ENCODE peak calls at places on chromosomes 4 and X, in nine cellular contexts. G, M, C, O, J, K, L, U and P are unnamed samples. For H3K27me3, the result is how much of the 10 kb centered on the place peaks cover.

GRCh38 chrX:19888419-19888879 is 1.0 kb upstream of the SH3KBP1 start:
- DNase-seq in K (peak), L (no peak), J (peak), G (peak), C (peak), O (peak), M (peak), U (no peak), P (peak)

GRCh38 chr4:2407991-2408342 is 10.5 kb downstream of the ZFYVE28 start:
- DNase-seq in K (no peak), L (no peak), O (no peak), C (no peak), J (no peak), M (peak), U (no peak), G (no peak), P (no peak)

GRCh38 chrX:124256209-124256608 is 76.3 kb upstream of the TEX13D start:
- DNase-seq in J (no peak), K (no peak), C (peak), U (no peak), O (peak), M (no peak), G (peak), L (no peak), P (no peak)

GRCh38 chr4:140426610-140427103 is 791 bp downstream of the CLGN start:
- DNase-seq in C (no peak), K (peak), J (no peak), U (no peak), O (peak), M (no peak), G (no peak), L (no peak), P (peak)

GRCh38 chr4:169253904-169254303 is 16.9 kb downstream of the SH3RF1 start:
- DNase-seq in K (no peak), J (no peak), M (no peak), U (no peak), C (peak), G (peak), L (no peak), O (peak), P (no peak)

GRCh38 chr4:152961752-152962117 is 25.6 kb downstream of the FHDC1 start:
- DNase-seq in M (no peak), G (peak), L (no peak), K (no peak), O (peak), U (no peak), J (no peak), C (no peak), P (no peak)

GRCh38 chr4:127732623-127733199 is 2.5 kb downstream of the SLC25A31 start:
- DNase-seq in O (peak), K (no peak), U (no peak), M (no peak), C (peak), L (no peak), J (no peak), G (peak), P (no peak)

GRCh38 chrX:150361070-150361776 is 1.9 kb upstream of the MAMLD1 start:
- DNase-seq in U (peak), J (peak), C (no peak), O (no peak), L (no peak), K (no peak), M (no peak), G (peak), P (no peak)

GRCh38 chrX:105375816-105376215 is 155.3 kb upstream of the TEX13A start:
- DNase-seq in L (no peak), C (peak), G (no peak), J (no peak), K (no peak), U (no peak), O (peak), M (no peak), P (no peak)

GRCh38 chrX:115696039-115696438 is 135.1 kb downstream of the PLS3 start:
- DNase-seq in L (no peak), C (no peak), M (no peak), G (no peak), O (no peak), J (no peak), K (no peak), U (no peak), P (no peak)

GRCh38 chr4:52825311-52826090 is 36.6 kb upstream of the RASL11B start:
- DNase-seq in K (no peak), J (no peak), M (peak), C (no peak), U (no peak), O (no peak), L (no peak), G (peak), P (no peak)

GRCh38 chr4:87337361-87337760 is 14.7 kb upstream of the HSD17B13 start:
- DNase-seq in U (no peak), O (no peak), C (no peak), G (no peak), J (no peak), M (no peak), K (no peak), L (no peak), P (no peak)

GRCh38 chrX:16839852-16840460 is 30.2 kb downstream of the RBBP7 start:
- DNase-seq in J (no peak), K (no peak), G (peak), U (no peak), O (peak), C (peak), L (no peak), M (no peak), P (no peak)

GRCh38 chr4:88794087-88794486 is 96.5 kb upstream of the NAP1L5 start:
- DNase-seq in O (no peak), K (no peak), M (no peak), L (no peak), G (no peak), C (no peak), U (no peak), J (no peak), P (no peak)

GRCh38 chrX:48511561-48511960 is 2.8 kb downstream of the PORCN start:
- DNase-seq in U (no peak), C (no peak), L (no peak), M (peak), O (no peak), J (no peak), G (no peak), K (no peak), P (no peak)

GRCh38 chr4:139126898-139127297 is 50.1 kb downstream of the ELF2 start:
- DNase-seq in O (no peak), C (no peak), U (no peak), M (peak), G (no peak), K (no peak), L (no peak), J (no peak), P (no peak)

GRCh38 chrX:153727108-153727931 is 2.7 kb downstream of the ABCD1 start:
- DNase-seq in U (peak), K (no peak), M (no peak), J (no peak), L (peak), G (no peak), O (peak), C (no peak), P (peak)

GRCh38 chrX:116872931-116873330 is 410.2 kb upstream of the CT83 start:
- DNase-seq in C (no peak), J (no peak), U (no peak), M (no peak), O (no peak), L (no peak), K (no peak), G (no peak), P (no peak)

GRCh38 chr4:544386-545105 is 31.5 kb downstream of the TMEM271 start:
- DNase-seq in L (no peak), K (no peak), M (no peak), J (no peak), C (no peak), U (no peak), G (no peak), O (no peak), P (no peak)

GRCh38 chrX:19799319-19800182 is 87.8 kb downstream of the SH3KBP1 start:
- DNase-seq in O (peak), G (peak), C (peak), J (peak), L (no peak), M (no peak), U (no peak), K (no peak), P (peak)

GRCh38 chr4:155972098-155972497 is 18.4 kb upstream of the CTSO start:
- DNase-seq in J (no peak), O (peak), U (no peak), K (no peak), C (no peak), L (no peak), M (peak), G (peak), P (no peak)

GRCh38 chr4:146245246-146245645 is 30.9 kb downstream of the REELD1 start:
- DNase-seq in L (no peak), C (peak), J (no peak), K (peak), G (peak), U (no peak), M (no peak), O (no peak), P (no peak)

GRCh38 chrX:75303795-75304194 is 29.9 kb downstream of the UPRT start:
- DNase-seq in G (peak), K (no peak), U (no peak), C (peak), O (peak), L (no peak), M (no peak), J (no peak), P (no peak)

GRCh38 chr4:675980-676870 is 1.9 kb downstream of the MYL5 start:
- DNase-seq in M (no peak), G (no peak), J (no peak), L (no peak), C (no peak), K (no peak), O (no peak), U (no peak), P (no peak)

GRCh38 chr4:27003602-27004238 is 143.1 kb downstream of the STIM2 start:
- DNase-seq in G (peak), L (no peak), C (peak), M (no peak), U (no peak), O (peak), J (no peak), K (no peak), P (no peak)

GRCh38 chr4:76736434-76736833 is 161.5 kb downstream of the SOWAHB start:
- DNase-seq in G (peak), M (no peak), J (no peak), K (no peak), U (no peak), L (no peak), C (peak), O (peak), P (no peak)

GRCh38 chr4:1192493-1193205 is 20.3 kb upstream of the SPON2 start:
- DNase-seq in U (no peak), G (no peak), K (no peak), L (peak), C (no peak), J (peak), O (no peak), M (no peak), P (peak)

GRCh38 chr4:42965326-42965725 is 72.8 kb downstream of the GRXCR1 start:
- DNase-seq in U (no peak), L (no peak), J (no peak), M (no peak), C (no peak), O (no peak), K (peak), G (no peak), P (no peak)
- TF ChIP-seq CTCF in U (no peak), L (no peak), J (no peak), M (no peak), C (no peak), O (no peak), K (peak), G (no peak), P (no peak)

GRCh38 chr4:42404001-42404400 is 6.7 kb downstream of the SHISA3 start:
- DNase-seq in C (no peak), G (no peak), O (no peak), U (no peak), M (no peak), K (no peak), L (no peak), J (no peak), P (no peak)

GRCh38 chr4:42398448-42399355 is 1.4 kb downstream of the SHISA3 start:
- DNase-seq in O (peak), C (no peak), J (no peak), K (no peak), U (no peak), G (no peak), L (no peak), M (no peak), P (no peak)

GRCh38 chr4:42399393-42399792 is 2.1 kb downstream of the SHISA3 start:
- DNase-seq in U (no peak), J (no peak), G (no peak), L (no peak), K (no peak), M (no peak), C (no peak), O (peak), P (no peak)

GRCh38 chr4:42397635-42398447 is 553 bp downstream of the SHISA3 start:
- DNase-seq in L (no peak), O (peak), G (peak), J (no peak), C (peak), M (no peak), U (no peak), K (peak), P (no peak)

DNA sequence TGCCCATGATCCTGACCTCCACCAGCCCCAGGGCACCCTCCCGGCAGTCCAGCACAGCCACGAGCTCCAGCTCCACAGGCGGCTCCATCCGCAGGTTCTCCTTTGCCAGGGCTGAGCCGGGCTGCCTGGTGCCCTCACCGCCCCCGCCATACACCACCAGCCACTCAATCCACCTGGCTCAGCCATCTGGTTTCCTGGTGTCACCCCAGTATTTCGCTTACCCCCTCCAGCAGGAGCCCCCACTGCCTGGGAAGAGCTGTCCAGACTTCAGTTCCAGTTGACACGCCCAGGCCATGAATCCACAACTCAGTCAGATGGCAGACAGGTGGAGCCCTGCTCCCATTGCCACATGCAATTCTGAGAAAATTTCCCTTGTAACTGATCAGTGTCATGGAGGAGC is 3.9 kb downstream of the SHISA3 start:
- DNase-seq in U (no peak), M (no peak), K (peak), J (no peak), L (no peak), G (no peak), C (no peak), O (no peak), P (no peak)
- H3K27me3 ChIP-seq in U (under half), M (under half), K (under half), J (under half), L (under half), G (under half), C (under half), O (half or more), P (under half)

GRCh38 chr4:83846193-83846830 is 310.4 kb downstream of the GPAT3 start:
- DNase-seq in K (no peak), C (no peak), G (no peak), L (no peak), J (no peak), M (no peak), U (no peak), O (no peak), P (no peak)
- TF ChIP-seq CTCF in K (no peak), C (no peak), G (no peak), L (no peak), J (no peak), M (no peak), U (no peak), O (no peak), P (no peak)

GRCh38 chr4:174212061-174212460 is 71.4 kb downstream of the FBXO8 start:
- DNase-seq in L (no peak), U (no peak), C (no peak), M (no peak), K (no peak), O (no peak), J (no peak), G (no peak), P (no peak)
- H3K27me3 ChIP-seq in L (under half), U (half or more), C (half or more), M (under half), K (under half), O (half or more), J (under half), G (under half), P (half or more)

DNA sequence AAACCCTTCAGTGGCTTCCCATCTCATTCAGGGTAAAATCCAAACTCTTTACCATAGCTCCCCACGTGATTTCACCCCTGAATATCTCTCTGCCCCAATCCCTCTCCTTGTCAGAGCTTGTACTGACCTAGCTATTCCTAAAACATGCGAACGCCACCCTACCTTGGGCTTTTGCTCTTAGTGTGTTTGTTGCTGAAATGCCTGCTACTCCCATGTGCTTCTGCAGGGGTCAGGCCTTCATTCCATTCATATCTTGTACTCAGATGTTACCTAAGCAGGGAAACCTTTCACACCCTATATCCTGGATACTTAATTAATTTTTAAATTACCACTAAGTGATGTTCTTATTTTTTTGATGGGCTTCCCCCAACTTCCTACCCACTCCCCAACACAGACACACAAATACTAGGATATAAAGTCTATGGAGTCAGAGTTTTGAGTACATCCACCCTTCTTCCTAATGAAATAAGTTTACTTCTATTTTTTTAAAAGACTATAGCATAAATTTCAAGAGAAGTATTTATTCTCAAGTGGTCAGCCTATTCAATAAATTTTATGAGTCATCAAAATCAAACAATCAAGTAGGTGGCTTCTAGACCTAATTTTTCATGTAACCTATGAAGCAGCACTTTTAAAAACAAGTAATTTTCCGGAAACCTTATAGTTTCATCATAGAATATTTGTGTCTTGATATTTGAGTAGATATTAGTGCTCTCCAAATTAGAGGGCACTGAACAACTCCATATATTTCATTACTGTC is 189.4 kb downstream of the RAPGEF2 start:
- DNase-seq in C (no peak), U (no peak), J (no peak), L (no peak), M (no peak), K (no peak), O (no peak), G (no peak), P (no peak)
- TF ChIP-seq CTCF in C (no peak), U (no peak), J (no peak), L (no peak), M (peak), K (peak), O (no peak), G (no peak), P (no peak)

GRCh38 chrX:131543774-131544173 is at the start of gene OR13H1:
- DNase-seq in G (no peak), M (no peak), O (no peak), J (no peak), U (no peak), K (no peak), L (no peak), C (no peak), P (no peak)

GRCh38 chrX:131544218-131544617 is 344 bp downstream of the OR13H1 start:
- DNase-seq in J (no peak), O (no peak), G (no peak), C (no peak), L (no peak), U (no peak), M (no peak), K (no peak), P (no peak)

GRCh38 chrX:131548994-131549393 is 5.1 kb downstream of the OR13H1 start:
- DNase-seq in C (no peak), O (no peak), L (no peak), M (no peak), K (no peak), G (no peak), J (no peak), U (no peak), P (no peak)
- H3K27me3 ChIP-seq in C (under half), O (under half), L (under half), M (under half), K (under half), G (under half), J (under half), U (under half), P (under half)

DNA sequence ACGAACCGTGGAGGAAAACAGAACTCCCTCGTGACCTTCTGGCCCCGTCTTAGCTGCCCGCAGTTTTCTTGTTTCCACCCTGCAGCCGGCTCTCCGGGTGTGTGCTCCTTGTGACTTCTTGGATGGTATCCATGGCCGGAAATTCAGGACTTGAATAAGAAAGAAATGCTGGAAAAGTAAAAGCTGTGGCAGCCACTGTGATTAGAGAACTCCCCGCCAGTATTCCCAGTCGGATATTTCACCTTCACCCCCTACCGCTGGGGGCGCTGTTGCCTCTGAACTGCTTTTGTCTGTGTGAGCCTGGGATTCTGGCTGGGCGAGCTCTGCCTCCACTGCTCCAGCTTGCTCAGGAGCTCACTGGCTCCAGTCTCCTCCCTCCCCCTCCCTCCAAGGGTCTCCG is 41.5 kb upstream of the CYP4V2 start:
- DNase-seq in L (no peak), G (no peak), O (peak), C (no peak), M (no peak), J (no peak), U (no peak), K (peak), P (peak)
- TF ChIP-seq CTCF in L (peak), G (no peak), O (peak), C (no peak), M (no peak), J (peak), U (peak), K (peak), P (peak)

DNA sequence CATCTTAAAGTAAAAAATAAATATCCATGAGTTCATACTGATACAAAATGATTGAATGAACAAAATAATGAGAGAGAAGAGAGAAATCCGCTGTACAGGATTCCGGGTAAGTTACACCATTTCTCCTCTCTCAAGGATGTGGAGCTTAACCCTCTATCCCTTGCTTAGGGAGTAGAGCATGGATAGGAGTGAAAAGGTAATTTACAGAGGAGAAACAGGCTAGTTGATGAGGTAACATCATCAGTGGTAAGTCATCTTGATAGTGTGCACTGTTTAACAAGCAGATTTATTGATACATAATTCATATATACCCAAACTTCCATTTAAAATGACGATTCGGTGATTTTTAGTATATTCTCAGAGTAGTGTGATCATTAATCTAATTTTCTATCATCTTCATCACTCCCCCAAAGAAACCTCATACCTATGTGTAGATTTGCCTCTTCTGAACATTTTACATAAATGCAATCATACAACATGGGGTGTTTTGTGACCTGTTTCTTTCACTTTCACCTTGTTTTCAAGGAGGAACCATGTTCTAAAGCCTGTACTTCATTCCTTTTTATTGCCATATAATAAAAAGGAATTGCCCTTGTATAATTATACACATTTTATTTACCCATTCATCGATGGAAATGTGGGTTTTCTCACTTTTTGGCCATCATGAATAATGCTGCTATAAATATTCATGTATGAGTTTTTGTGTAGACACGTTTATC is 34.8 kb downstream of the F11 start:
- DNase-seq in K (no peak), U (no peak), G (no peak), O (no peak), C (no peak), J (no peak), L (no peak), M (no peak), P (no peak)
- H3K27me3 ChIP-seq in K (under half), U (under half), G (under half), O (under half), C (under half), J (under half), L (under half), M (under half), P (under half)

DNA sequence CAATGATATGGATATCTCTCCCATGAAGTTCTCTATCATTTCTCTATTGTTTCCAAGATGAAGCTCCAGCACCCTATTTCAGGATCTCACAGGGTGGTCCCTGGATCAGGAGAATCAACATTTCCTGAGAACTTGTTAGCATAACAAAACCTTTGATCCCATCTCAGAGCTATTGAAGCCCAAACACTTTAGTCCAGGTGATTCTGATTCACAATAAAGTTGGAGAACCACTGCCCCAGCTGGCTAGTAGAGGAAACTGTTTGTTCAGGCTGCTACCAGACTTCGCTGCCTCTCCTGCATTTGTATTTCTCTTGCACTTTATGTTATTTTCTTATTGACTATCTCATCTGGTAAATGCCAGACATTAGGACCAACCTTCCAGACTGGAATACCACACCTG is 65.4 kb downstream of the CEP44 start:
- DNase-seq in G (no peak), C (no peak), O (no peak), J (no peak), K (no peak), U (no peak), M (no peak), L (no peak), P (no peak)
- TF ChIP-seq CTCF in G (no peak), C (no peak), O (no peak), J (no peak), K (no peak), U (no peak), M (no peak), L (no peak), P (no peak)